ENCODE peak calls at places on chromosomes 1 and 21, in seven cellular contexts. One of them, this sample, is unnamed.

GRCh38 chr1:71339238-71339637 is 258.4 kb upstream of the ZRANB2 start:
- DNase-seq in breast epithelium: no peak
- DNase-seq in K562: no peak
- DNase-seq in HCT116: no peak
- DNase-seq in GM23338: peak; percentile 46
- DNase-seq in H1: no peak
- DNase-seq in prostate gland: no peak
- DNase-seq in this sample: no peak

GRCh38 chr1:31723828-31724359 is 20.1 kb upstream of the COL16A1 start:
- DNase-seq in K562: peak; percentile 85
- DNase-seq in GM23338: peak; percentile 95
- DNase-seq in breast epithelium: no peak
- DNase-seq in H1: no peak
- DNase-seq in HCT116: no peak
- DNase-seq in prostate gland: peak; percentile 46
- DNase-seq in this sample: no peak

GRCh38 chr1:22503721-22504410 is 52.2 kb downstream of the ZBTB40 start:
- DNase-seq in breast epithelium: no peak
- DNase-seq in H1: no peak
- DNase-seq in prostate gland: no peak
- DNase-seq in HCT116: no peak
- DNase-seq in GM23338: no peak
- DNase-seq in K562: no peak
- DNase-seq in this sample: no peak

GRCh38 chr1:100988121-100988520 is 37.5 kb downstream of the DPH5 start:
- DNase-seq in K562: no peak
- DNase-seq in H1: no peak
- DNase-seq in GM23338: no peak
- DNase-seq in breast epithelium: no peak
- DNase-seq in HCT116: no peak
- DNase-seq in prostate gland: no peak
- DNase-seq in this sample: no peak

GRCh38 chr1:166470057-166470456 is 303.3 kb upstream of the FAM78B start:
- DNase-seq in K562: no peak
- DNase-seq in breast epithelium: no peak
- DNase-seq in H1: no peak
- DNase-seq in HCT116: no peak
- DNase-seq in prostate gland: no peak
- DNase-seq in GM23338: no peak
- DNase-seq in this sample: no peak

GRCh38 chr1:199723557-199723956 is 304.0 kb upstream of the NR5A2 start:
- DNase-seq in breast epithelium: no peak
- DNase-seq in HCT116: no peak
- DNase-seq in GM23338: no peak
- DNase-seq in prostate gland: no peak
- DNase-seq in K562: no peak
- DNase-seq in H1: no peak
- DNase-seq in this sample: no peak

GRCh38 chr1:203480525-203481084 is 5.0 kb downstream of the PRELP start:
- DNase-seq in K562: peak; percentile 66
- DNase-seq in GM23338: peak; percentile 36
- DNase-seq in H1: no peak
- DNase-seq in breast epithelium: peak; percentile 74
- DNase-seq in HCT116: peak; percentile 21
- DNase-seq in prostate gland: peak; percentile 39
- DNase-seq in this sample: no peak

GRCh38 chr1:227948493-227949260 is 945 bp upstream of the WNT9A start:
- DNase-seq in breast epithelium: no peak
- DNase-seq in HCT116: no peak
- DNase-seq in prostate gland: no peak
- DNase-seq in H1: no peak
- DNase-seq in K562: no peak
- DNase-seq in GM23338: peak; percentile 34
- DNase-seq in this sample: peak; percentile 25

GRCh38 chr1:229231754-229232119 is 39.2 kb upstream of the RAB4A start:
- DNase-seq in K562: no peak
- DNase-seq in breast epithelium: no peak
- DNase-seq in GM23338: no peak
- DNase-seq in H1: no peak
- DNase-seq in prostate gland: no peak
- DNase-seq in HCT116: no peak
- DNase-seq in this sample: no peak

GRCh38 chr21:15495965-15496364 is 233.8 kb upstream of the USP25 start:
- DNase-seq in prostate gland: no peak
- DNase-seq in K562: no peak
- DNase-seq in H1: no peak
- DNase-seq in GM23338: no peak
- DNase-seq in breast epithelium: no peak
- DNase-seq in HCT116: no peak
- DNase-seq in this sample: no peak

GRCh38 chr1:66147226-66147625 is 354.5 kb downstream of the PDE4B start:
- DNase-seq in GM23338: no peak
- DNase-seq in HCT116: no peak
- DNase-seq in H1: no peak
- DNase-seq in K562: no peak
- DNase-seq in breast epithelium: no peak
- DNase-seq in prostate gland: no peak
- DNase-seq in this sample: no peak

GRCh38 chr1:152501704-152502103 is 8.9 kb upstream of the LCE5A start:
- DNase-seq in breast epithelium: no peak
- DNase-seq in GM23338: no peak
- DNase-seq in H1: no peak
- DNase-seq in prostate gland: no peak
- DNase-seq in K562: no peak
- DNase-seq in HCT116: no peak
- DNase-seq in this sample: no peak

DNA sequence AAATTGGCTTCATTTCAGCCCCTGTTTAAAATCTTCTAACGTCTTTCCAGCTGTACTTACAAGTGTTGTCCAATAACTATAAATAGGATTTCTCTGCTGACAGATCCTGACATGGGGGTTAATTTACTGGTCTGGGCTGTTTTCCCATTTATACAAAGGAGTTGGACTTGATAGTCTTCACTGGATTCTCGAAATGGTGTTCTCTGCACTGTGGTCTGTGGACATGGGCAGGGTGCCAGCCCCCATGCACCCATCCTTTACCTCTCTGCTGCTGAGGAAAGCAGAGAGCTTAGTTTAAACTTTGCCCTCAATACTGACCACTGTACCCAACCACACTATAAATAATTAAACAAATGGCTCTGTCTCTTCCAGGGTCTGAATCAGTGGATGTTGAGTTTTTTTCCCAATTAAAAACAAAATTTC is 5.2 kb downstream of the DIO1 start:
- DNase-seq in H1: no peak
- DNase-seq in breast epithelium: no peak
- DNase-seq in K562: no peak
- DNase-seq in prostate gland: peak; percentile 81
- DNase-seq in GM23338: no peak
- DNase-seq in HCT116: no peak
- DNase-seq in this sample: no peak
- TF ChIP-seq POLR2AphosphoS5 in H1: no peak
- TF ChIP-seq POLR2AphosphoS5 in breast epithelium: no peak
- TF ChIP-seq POLR2AphosphoS5 in K562: no peak
- TF ChIP-seq POLR2AphosphoS5 in prostate gland: peak; percentile 87
- TF ChIP-seq POLR2AphosphoS5 in GM23338: no peak
- TF ChIP-seq POLR2AphosphoS5 in HCT116: no peak
- TF ChIP-seq POLR2AphosphoS5 in this sample: no peak

DNA sequence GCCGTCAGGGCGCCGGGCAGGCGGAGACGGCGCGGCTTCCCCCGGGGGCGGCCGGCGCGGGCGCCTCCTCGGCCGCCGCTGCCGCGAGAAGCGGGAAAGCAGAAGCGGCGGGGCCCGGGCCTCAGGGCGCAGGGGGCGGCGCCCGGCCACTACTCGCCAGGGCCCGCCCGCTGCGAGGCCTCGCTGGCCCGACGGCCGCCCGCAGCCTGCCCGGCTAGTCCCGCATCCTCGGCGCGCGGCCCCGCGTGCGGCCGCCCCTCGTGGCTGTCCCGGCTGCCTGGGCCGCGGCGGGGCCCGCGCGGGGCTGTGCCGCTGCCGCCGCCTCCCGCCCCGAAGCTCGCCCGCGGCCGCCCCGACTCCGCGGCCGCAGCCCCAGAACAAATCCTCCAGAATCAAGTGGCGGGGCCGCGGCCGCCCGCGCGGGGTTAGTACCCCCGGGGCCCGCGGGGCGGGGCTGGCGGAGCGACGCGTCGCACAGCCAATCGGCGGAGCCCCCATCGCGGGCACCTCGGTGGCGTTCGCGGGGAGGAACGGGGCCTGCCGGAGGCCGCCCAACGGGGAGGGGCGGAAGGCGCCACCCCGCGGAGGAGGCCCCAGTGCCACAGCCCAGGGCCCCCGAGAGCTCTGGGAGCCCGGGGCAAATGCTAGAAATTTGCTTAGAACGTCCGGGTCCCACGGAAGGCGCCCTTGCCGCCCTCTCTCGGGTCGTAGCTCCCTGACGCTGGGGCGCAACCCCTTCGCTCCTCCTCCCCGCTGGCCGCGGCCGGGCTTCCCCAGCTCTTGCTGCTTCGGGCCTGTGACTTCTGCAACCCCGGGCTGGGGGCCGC is at the start of gene RUNX3:
- DNase-seq in prostate gland: peak; percentile 37
- DNase-seq in K562: no peak
- DNase-seq in breast epithelium: peak; percentile 70
- DNase-seq in HCT116: peak; percentile 58
- DNase-seq in GM23338: peak; percentile 79
- DNase-seq in H1: no peak
- DNase-seq in this sample: peak; percentile 98
- TF ChIP-seq POLR2AphosphoS5 in prostate gland: no peak
- TF ChIP-seq POLR2AphosphoS5 in K562: no peak
- TF ChIP-seq POLR2AphosphoS5 in breast epithelium: no peak
- TF ChIP-seq POLR2AphosphoS5 in HCT116: peak; percentile 90
- TF ChIP-seq POLR2AphosphoS5 in GM23338: no peak
- TF ChIP-seq POLR2AphosphoS5 in H1: no peak
- TF ChIP-seq POLR2AphosphoS5 in this sample: no peak

GRCh38 chr1:74534241-74534640 is 21.8 kb upstream of the LRRC53 start:
- DNase-seq in breast epithelium: no peak
- DNase-seq in prostate gland: no peak
- DNase-seq in K562: no peak
- DNase-seq in HCT116: no peak
- DNase-seq in GM23338: no peak
- DNase-seq in H1: no peak
- DNase-seq in this sample: no peak

GRCh38 chr1:74528123-74528522 is 15.7 kb upstream of the LRRC53 start:
- DNase-seq in prostate gland: no peak
- DNase-seq in breast epithelium: no peak
- DNase-seq in HCT116: no peak
- DNase-seq in GM23338: no peak
- DNase-seq in H1: no peak
- DNase-seq in K562: no peak
- DNase-seq in this sample: no peak

GRCh38 chr1:74531807-74532206 is 19.4 kb upstream of the LRRC53 start:
- DNase-seq in prostate gland: no peak
- DNase-seq in H1: no peak
- DNase-seq in GM23338: no peak
- DNase-seq in HCT116: no peak
- DNase-seq in breast epithelium: no peak
- DNase-seq in K562: no peak
- DNase-seq in this sample: no peak
- TF ChIP-seq POLR2AphosphoS5 in prostate gland: no peak
- TF ChIP-seq POLR2AphosphoS5 in H1: no peak
- TF ChIP-seq POLR2AphosphoS5 in GM23338: no peak
- TF ChIP-seq POLR2AphosphoS5 in HCT116: no peak
- TF ChIP-seq POLR2AphosphoS5 in breast epithelium: no peak
- TF ChIP-seq POLR2AphosphoS5 in K562: no peak
- TF ChIP-seq POLR2AphosphoS5 in this sample: no peak

GRCh38 chr1:8382608-8383525 is 65.0 kb downstream of the SLC45A1 start:
- DNase-seq in prostate gland: no peak
- DNase-seq in HCT116: no peak
- DNase-seq in GM23338: no peak
- DNase-seq in breast epithelium: no peak
- DNase-seq in H1: no peak
- DNase-seq in K562: no peak
- DNase-seq in this sample: no peak

GRCh38 chr1:8382051-8382505 is 64.2 kb downstream of the SLC45A1 start:
- DNase-seq in prostate gland: no peak
- DNase-seq in HCT116: no peak
- DNase-seq in H1: no peak
- DNase-seq in K562: no peak
- DNase-seq in GM23338: peak; percentile 40
- DNase-seq in breast epithelium: no peak
- DNase-seq in this sample: no peak

GRCh38 chr1:8379513-8380186 is 61.7 kb downstream of the SLC45A1 start:
- DNase-seq in HCT116: no peak
- DNase-seq in prostate gland: no peak
- DNase-seq in GM23338: peak; percentile 33
- DNase-seq in breast epithelium: no peak
- DNase-seq in K562: no peak
- DNase-seq in H1: no peak
- DNase-seq in this sample: no peak

GRCh38 chr1:8384088-8384487 is 66.2 kb downstream of the SLC45A1 start:
- DNase-seq in K562: no peak
- DNase-seq in prostate gland: no peak
- DNase-seq in HCT116: no peak
- DNase-seq in GM23338: no peak
- DNase-seq in breast epithelium: no peak
- DNase-seq in H1: no peak
- DNase-seq in this sample: no peak

DNA sequence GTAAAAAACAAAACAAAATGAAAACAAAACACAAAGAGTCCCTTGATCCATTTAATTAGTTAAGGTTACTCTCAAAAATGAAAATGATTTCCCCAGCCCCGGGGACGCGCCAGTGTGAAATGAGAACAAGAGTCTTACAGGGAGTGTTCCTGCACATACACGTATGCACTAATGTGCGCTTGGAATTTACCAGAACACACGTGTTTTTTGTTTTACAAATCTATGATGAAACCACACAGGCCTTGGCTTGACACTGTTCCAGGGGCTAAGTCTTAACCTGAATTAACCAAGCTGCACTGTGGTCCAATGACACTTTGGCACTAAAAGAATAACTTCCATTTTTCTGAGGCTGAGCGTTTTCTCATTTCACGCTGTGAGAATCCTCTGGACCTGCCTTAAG is 63.7 kb downstream of the SLC45A1 start:
- DNase-seq in prostate gland: no peak
- DNase-seq in H1: no peak
- DNase-seq in breast epithelium: no peak
- DNase-seq in K562: no peak
- DNase-seq in GM23338: no peak
- DNase-seq in HCT116: no peak
- DNase-seq in this sample: no peak
- TF ChIP-seq POLR2AphosphoS5 in prostate gland: peak; percentile 4
- TF ChIP-seq POLR2AphosphoS5 in H1: no peak
- TF ChIP-seq POLR2AphosphoS5 in breast epithelium: no peak
- TF ChIP-seq POLR2AphosphoS5 in K562: no peak
- TF ChIP-seq POLR2AphosphoS5 in GM23338: no peak
- TF ChIP-seq POLR2AphosphoS5 in HCT116: no peak
- TF ChIP-seq POLR2AphosphoS5 in this sample: no peak

GRCh38 chr1:23913212-23913880 is at the start of gene CNR2:
- DNase-seq in breast epithelium: no peak
- DNase-seq in H1: no peak
- DNase-seq in HCT116: no peak
- DNase-seq in GM23338: no peak
- DNase-seq in K562: no peak
- DNase-seq in prostate gland: no peak
- DNase-seq in this sample: no peak
- TF ChIP-seq POLR2AphosphoS5 in breast epithelium: no peak
- TF ChIP-seq POLR2AphosphoS5 in H1: no peak
- TF ChIP-seq POLR2AphosphoS5 in HCT116: no peak
- TF ChIP-seq POLR2AphosphoS5 in GM23338: no peak
- TF ChIP-seq POLR2AphosphoS5 in K562: no peak
- TF ChIP-seq POLR2AphosphoS5 in prostate gland: no peak
- TF ChIP-seq POLR2AphosphoS5 in this sample: peak; percentile 60

This sample was measured in GM12892.